ENCODE peak calls at places on chromosomes 16 and 17, in eight cellular contexts. Y is osteocyte; O is CD8-positive, alpha-beta T cell; G is mesothelial cell of epicardium; K is hepatocyte; E is tibial artery; A is RWPE1; X is H9. D is an unnamed sample.

GRCh38 chr16:10992112-10992511 is 47.7 kb downstream of the CLEC16A start:
- DNase-seq in A (no peak), Y (no peak), E (no peak), O (no peak), G (no peak), K (no peak), X (no peak), D (peak)

GRCh38 chr17:34291721-34292348 is 6.3 kb downstream of the CCL11 start:
- DNase-seq in A (no peak), O (no peak), X (no peak), Y (peak), E (no peak), K (no peak), G (no peak), D (no peak)

GRCh38 chr16:3028716-3029319 is 5.0 kb downstream of the THOC6 start:
- DNase-seq in A (no peak), X (no peak), G (no peak), Y (no peak), O (no peak), E (no peak), K (no peak), D (no peak)

GRCh38 chr17:67718325-67718941 is 697 bp downstream of the NOL11 start:
- DNase-seq in A (peak), G (no peak), K (peak), O (no peak), E (no peak), X (peak), Y (no peak), D (peak)

GRCh38 chr17:39916918-39917317 is 1.5 kb downstream of the GSDMB start:
- DNase-seq in Y (no peak), X (no peak), K (no peak), A (no peak), O (no peak), G (no peak), E (no peak), D (no peak)

GRCh38 chr16:23351360-23351759 is 49.3 kb downstream of the SCNN1B start:
- DNase-seq in E (no peak), A (no peak), G (no peak), X (no peak), K (no peak), Y (no peak), O (no peak), D (no peak)

GRCh38 chr17:73787036-73787720 is 142.9 kb upstream of the SDK2 start:
- DNase-seq in O (no peak), X (no peak), K (no peak), A (no peak), Y (no peak), G (no peak), E (no peak), D (no peak)

GRCh38 chr16:85569615-85570212 is 43.4 kb upstream of the GSE1 start:
- DNase-seq in G (no peak), O (peak), X (peak), Y (no peak), K (no peak), A (no peak), E (no peak), D (peak)

GRCh38 chr16:7363397-7364053 is 30.9 kb downstream of the RBFOX1 start:
- DNase-seq in X (no peak), A (no peak), G (no peak), Y (no peak), E (no peak), O (no peak), K (peak), D (no peak)

GRCh38 chr16:56300901-56301351 is 109.6 kb downstream of the GNAO1 start:
- DNase-seq in Y (no peak), K (no peak), O (no peak), A (no peak), G (no peak), E (no peak), X (no peak), D (peak)

GRCh38 chr17:46774108-46774737 is 44.3 kb downstream of the WNT3 start:
- DNase-seq in Y (no peak), O (no peak), A (no peak), X (peak), K (no peak), G (no peak), E (peak), D (no peak)

GRCh38 chr17:44350733-44351226 is 5.7 kb downstream of the GRN start:
- DNase-seq in Y (peak), K (peak), E (no peak), G (no peak), X (peak), O (peak), A (peak), D (peak)

GRCh38 chr17:17789410-17789809 is 47.4 kb downstream of the SREBF1 start:
- DNase-seq in K (no peak), A (no peak), O (no peak), Y (no peak), X (no peak), E (no peak), G (no peak), D (no peak)

GRCh38 chr16:17133851-17134250 is 336.9 kb downstream of the XYLT1 start:
- DNase-seq in X (no peak), K (no peak), E (no peak), O (no peak), A (no peak), Y (no peak), G (no peak), D (no peak)

GRCh38 chr17:82981141-82981540 is 98.3 kb upstream of the METRNL start:
- DNase-seq in K (no peak), A (no peak), E (no peak), G (no peak), X (no peak), Y (no peak), O (no peak), D (no peak)

GRCh38 chr16:66930189-66930588 is 4.0 kb downstream of the CIAO2B start:
- DNase-seq in A (no peak), G (no peak), E (no peak), K (peak), Y (no peak), X (no peak), O (no peak), D (no peak)

GRCh38 chr17:73747221-73748002 is 103.2 kb upstream of the SDK2 start:
- DNase-seq in E (no peak), Y (no peak), X (no peak), G (no peak), K (no peak), A (no peak), O (no peak), D (no peak)

GRCh38 chr17:7884581-7885356 is 3.8 kb upstream of the CHD3 start:
- DNase-seq in K (peak), E (no peak), X (peak), O (peak), G (no peak), A (no peak), Y (no peak), D (no peak)

GRCh38 chr16:71900336-71900735 is 5.0 kb downstream of the IST1 start:
- DNase-seq in O (no peak), G (no peak), A (no peak), E (no peak), Y (no peak), X (no peak), K (no peak), D (no peak)

GRCh38 chr17:3926860-3927627 is 10.8 kb upstream of the P2RX1 start:
- DNase-seq in O (no peak), K (no peak), A (no peak), Y (no peak), X (no peak), G (no peak), E (no peak), D (no peak)

GRCh38 chr17:65254166-65254565 is 117.0 kb downstream of the RGS9 start:
- DNase-seq in K (peak), E (no peak), O (no peak), Y (no peak), X (no peak), A (no peak), G (no peak), D (no peak)
- TF ChIP-seq CTCF in K (no peak), E (no peak), O (no peak), Y (no peak), X (no peak), A (no peak), G (no peak), D (no peak)

GRCh38 chr17:58360664-58361063 is 8.7 kb upstream of the SUPT4H1 start:
- DNase-seq in O (no peak), A (no peak), K (no peak), X (no peak), E (no peak), Y (no peak), G (no peak), D (no peak)
- TF ChIP-seq CTCF in O (no peak), A (no peak), K (no peak), X (no peak), E (no peak), Y (no peak), G (no peak), D (no peak)

GRCh38 chr17:41421116-41421515 is 3.3 kb downstream of the KRT37 start:
- DNase-seq in X (no peak), A (peak), E (no peak), K (peak), Y (no peak), O (no peak), G (no peak), D (no peak)
- TF ChIP-seq CTCF in X (no peak), A (no peak), E (no peak), K (no peak), Y (no peak), O (no peak), G (no peak), D (no peak)

DNA sequence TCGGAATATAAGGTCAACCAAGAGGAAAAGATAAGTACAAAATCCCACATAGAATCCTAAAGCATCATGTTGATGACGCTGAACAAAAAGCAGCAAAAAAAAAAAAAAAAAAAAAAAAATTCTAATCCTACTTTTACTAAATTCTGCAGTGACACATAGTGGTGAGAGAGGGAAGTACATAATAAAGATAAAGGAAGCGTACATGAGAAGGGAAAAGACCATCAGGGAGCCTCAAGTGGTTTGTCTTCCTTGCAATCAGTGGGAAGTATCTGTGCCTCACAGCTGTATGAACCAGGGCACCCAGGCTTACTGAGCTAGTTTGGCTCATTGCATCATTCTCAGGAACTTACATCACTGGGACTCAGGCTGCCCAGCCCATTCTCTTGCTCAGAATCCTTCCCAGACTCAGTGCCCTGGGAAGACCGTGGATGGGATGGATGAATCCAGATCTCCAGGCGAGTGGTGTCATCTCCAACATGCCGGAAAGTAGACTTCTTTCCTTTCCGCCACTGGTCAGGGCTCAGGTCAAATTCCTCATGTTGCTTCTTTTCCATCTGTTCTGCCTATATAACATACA is 21.2 kb downstream of the SMG6 start:
- DNase-seq in Y (no peak), E (no peak), X (peak), A (peak), O (no peak), K (peak), G (no peak), D (peak)
- TF ChIP-seq CTCF in Y (peak), E (peak), X (peak), A (peak), O (peak), K (peak), G (peak), D (peak)

GRCh38 chr17:62067165-62068145 is 2.4 kb upstream of the MED13 start:
- DNase-seq in X (peak), K (no peak), Y (no peak), E (no peak), A (no peak), G (no peak), O (no peak), D (no peak)
- TF ChIP-seq CTCF in X (peak), K (no peak), Y (no peak), E (no peak), A (no peak), G (no peak), O (no peak), D (no peak)

D was measured in astrocyte of the spinal cord.